ENCODE peak calls at places on chromosomes 12 and 14, in eight cellular contexts. I is aorta; T is CD4-positive, CD25-positive, alpha-beta regulatory T cell; B is A549; R is transverse colon; Q is OCI-LY7; J is endothelial cell of umbilical vein; U is lung. X is an unnamed sample.

GRCh38 chr12:42299392-42300308 is 26.2 kb downstream of the ZCRB1 start:
- DNase-seq in I (no peak), B (no peak), J (peak; percentile 20), U (no peak), T (peak; percentile 61), R (no peak), Q (peak; percentile 12), X (no peak)

GRCh38 chr12:67413577-67413976 is 144.4 kb downstream of the CAND1 start:
- DNase-seq in I (no peak), Q (no peak), B (no peak), T (no peak), R (no peak), U (no peak), J (no peak), X (no peak)

GRCh38 chr12:50222275-50222783 is 55.2 kb upstream of the CERS5 start:
- DNase-seq in I (peak; percentile 61), Q (peak; percentile 50), T (peak; percentile 62), U (peak; percentile 35), J (peak; percentile 89), R (peak; percentile 52), B (no peak), X (no peak)

GRCh38 chr12:68755536-68756243 is 9.7 kb downstream of the SLC35E3 start:
- DNase-seq in I (no peak), R (no peak), T (no peak), J (no peak), B (no peak), Q (no peak), U (no peak), X (no peak)

GRCh38 chr12:3694673-3695072 is 58.2 kb downstream of the CRACR2A start:
- DNase-seq in T (no peak), B (no peak), R (no peak), I (no peak), Q (no peak), U (no peak), J (no peak), X (no peak)

GRCh38 chr14:20632448-20632830 is 9.1 kb downstream of the OR6S1 start:
- DNase-seq in U (no peak), T (peak; percentile 23), Q (no peak), J (no peak), I (no peak), B (no peak), R (no peak), X (no peak)

GRCh38 chr14:36227802-36228201 is 51.3 kb upstream of the PTCSC3 start:
- DNase-seq in J (peak; percentile 53), Q (no peak), B (no peak), R (peak; percentile 14), U (no peak), I (no peak), T (no peak), X (no peak)

GRCh38 chr12:16564675-16565074 is 41.3 kb downstream of the LMO3 start:
- DNase-seq in B (no peak), Q (no peak), U (no peak), J (no peak), I (no peak), R (no peak), T (no peak), X (no peak)

GRCh38 chr12:112116232-112117060 is 7.9 kb upstream of the NAA25 start:
- DNase-seq in Q (peak; percentile 75), J (peak; percentile 82), U (peak; percentile 61), T (peak; percentile 47), R (peak; percentile 41), I (peak; percentile 77), B (peak; percentile 28), X (peak; percentile 75)

GRCh38 chr14:98512501-98513251 is 759.3 kb downstream of the BCL11B start:
- DNase-seq in U (no peak), R (no peak), T (peak; percentile 31), I (no peak), B (no peak), Q (no peak), J (no peak), X (no peak)

GRCh38 chr12:68769941-68770340 is 24.0 kb downstream of the SLC35E3 start:
- DNase-seq in J (no peak), T (no peak), I (no peak), B (no peak), U (no peak), R (no peak), Q (no peak), X (no peak)

GRCh38 chr12:4506430-4506829 is 32.3 kb upstream of the RAD51AP1 start:
- DNase-seq in T (no peak), U (no peak), Q (no peak), R (no peak), B (no peak), I (no peak), J (no peak), X (no peak)

GRCh38 chr14:61493239-61493638 is 171.9 kb downstream of the PRKCH start:
- DNase-seq in U (no peak), Q (no peak), R (no peak), B (no peak), I (no peak), J (peak; percentile 24), T (no peak), X (no peak)

GRCh38 chr12:7156259-7157197 is 26.4 kb downstream of the CLSTN3 start:
- DNase-seq in R (no peak), Q (no peak), J (no peak), U (no peak), T (no peak), I (no peak), B (no peak), X (no peak)

GRCh38 chr14:75471059-75471458 is 43.2 kb downstream of the JDP2 start:
- DNase-seq in R (no peak), T (no peak), J (no peak), Q (no peak), I (peak; percentile 14), B (no peak), U (no peak), X (peak; percentile 38)

GRCh38 chr14:76708771-76709170 is 52.5 kb upstream of the VASH1 start:
- DNase-seq in T (no peak), U (no peak), Q (no peak), I (no peak), B (no peak), R (no peak), J (no peak), X (no peak)

GRCh38 chr14:62777510-62777909 is 267.7 kb downstream of the KCNH5 start:
- DNase-seq in T (no peak), U (no peak), R (no peak), Q (no peak), I (no peak), B (no peak), J (no peak), X (no peak)

GRCh38 chr12:82870825-82871377 is 184.2 kb downstream of the TMTC2 start:
- DNase-seq in Q (no peak), T (no peak), I (no peak), R (no peak), U (no peak), J (no peak), B (no peak), X (no peak)

GRCh38 chr12:125267114-125267513 is 201.9 kb downstream of the AACS start:
- DNase-seq in B (no peak), U (no peak), Q (no peak), T (no peak), I (no peak), R (no peak), J (no peak), X (no peak)

GRCh38 chr12:29039013-29039412 is 110.1 kb upstream of the FAR2 start:
- DNase-seq in T (no peak), R (no peak), Q (no peak), I (no peak), U (no peak), J (no peak), B (no peak), X (no peak)

GRCh38 chr12:47184813-47185212 is 105.1 kb upstream of the AMIGO2 start:
- DNase-seq in J (no peak), U (peak; percentile 75), Q (no peak), T (no peak), B (no peak), I (no peak), R (no peak), X (no peak)

GRCh38 chr12:131084341-131085011 is 130.8 kb downstream of the ADGRD1 start:
- DNase-seq in J (no peak), R (no peak), Q (no peak), B (no peak), T (no peak), U (no peak), I (peak; percentile 33), X (no peak)

GRCh38 chr14:69693145-69693544 is 73.8 kb upstream of the SRSF5 start:
- DNase-seq in Q (peak; percentile 89), J (peak; percentile 78), U (no peak), I (no peak), T (no peak), R (peak; percentile 61), B (no peak), X (no peak)

GRCh38 chr14:52918486-52918885 is 32.4 kb downstream of the FERMT2 start:
- DNase-seq in J (peak; percentile 95), U (no peak), Q (no peak), B (no peak), R (no peak), I (no peak), T (peak; percentile 88), X (no peak)
- H3K27ac ChIP-seq in J (peak overlapping the region; percentile 91), U (no peak overlapping the region), Q (no peak overlapping the region), B (peak overlapping the region; percentile 75), R (peak overlapping the region; percentile 63), I (no peak overlapping the region), T (peak overlapping the region; percentile 82), X (peak overlapping the region; percentile 28)

DNA sequence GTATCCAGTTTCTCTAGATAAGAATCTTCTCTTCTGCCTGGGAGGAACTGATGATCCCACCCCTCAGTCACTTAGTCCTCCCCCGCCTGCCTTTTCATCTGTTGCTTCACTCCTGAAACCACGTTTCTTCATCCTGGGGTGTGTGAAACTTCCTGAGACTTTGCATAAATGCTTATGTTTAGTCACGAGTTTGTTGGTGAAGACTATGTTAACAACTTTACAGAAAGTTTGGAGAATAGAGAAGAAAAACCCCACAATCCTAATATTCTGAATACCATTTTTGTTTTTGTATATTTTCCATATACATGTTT is 33.2 kb downstream of the MARK3 start:
- DNase-seq in R (no peak), Q (no peak), U (peak; percentile 37), T (no peak), B (no peak), J (no peak), I (no peak), X (no peak)
- H3K27ac ChIP-seq in R (no peak overlapping the region), Q (no peak overlapping the region), U (no peak overlapping the region), T (no peak overlapping the region), B (no peak overlapping the region), J (no peak overlapping the region), I (no peak overlapping the region), X (no peak overlapping the region)

GRCh38 chr12:19234991-19235876 is 105.7 kb downstream of the PLEKHA5 start:
- DNase-seq in J (peak; percentile 31), B (no peak), R (no peak), Q (no peak), I (no peak), T (no peak), U (no peak), X (no peak)
- H3K27ac ChIP-seq in J (no peak overlapping the region), B (no peak overlapping the region), R (peak overlapping the region; percentile 43), Q (no peak overlapping the region), I (peak overlapping the region; percentile 93), T (no peak overlapping the region), U (no peak overlapping the region), X (no peak overlapping the region)

DNA sequence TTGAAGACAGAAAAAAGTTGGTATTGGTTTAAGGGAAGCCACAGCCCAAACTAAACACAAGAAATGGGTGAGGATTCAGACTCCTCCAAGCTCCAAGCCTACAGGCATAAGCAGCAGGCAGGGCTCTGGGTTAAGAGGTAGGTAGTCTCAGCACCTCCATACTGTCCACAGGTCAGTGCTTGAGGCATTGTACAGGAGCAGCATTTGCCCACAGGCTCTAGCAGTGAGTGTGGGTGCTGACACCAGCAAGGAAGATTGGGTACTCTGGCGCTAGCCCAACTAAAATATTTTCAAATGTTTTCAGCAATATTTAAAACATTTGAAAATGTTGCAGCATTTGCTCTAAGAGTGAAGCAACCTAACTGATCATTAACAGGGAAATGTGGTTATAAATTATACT is 33.1 kb downstream of the FERMT2 start:
- DNase-seq in R (no peak), B (no peak), T (no peak), Q (no peak), U (no peak), I (no peak), J (peak; percentile 45), X (peak; percentile 63)
- H3K27ac ChIP-seq in R (peak overlapping the region; percentile 63), B (peak overlapping the region; percentile 66), T (peak overlapping the region; percentile 82), Q (no peak overlapping the region), U (peak overlapping the region; percentile 89), I (no peak overlapping the region), J (peak overlapping the region; percentile 91), X (peak overlapping the region; percentile 50)

X was measured in right lobe of liver.